ENCODE peak calls at places on chromosomes 11 and 22, in nine cellular contexts. I is Kasumi-1; Z is NCI-H1694; U is activated CD8-positive, alpha-beta T cell treated with anti-CD3 and anti-CD28 coated beads for 36 hours; A is activated CD4-positive, alpha-beta T cell treated with anti-CD3 and anti-CD28 coated beads, Interleukin-2, amount 10 ng/mL, durations not matched to agents 7 days and 5 days; P is ACHN; Q is AG04449; S is non-pigmented ciliary epithelial cell; C is mesothelial cell of epicardium. L is an unnamed sample.

GRCh38 chr11:7582338-7582985 is 68.7 kb downstream of the PPFIBP2 start:
- DNase-seq in Q (no peak), P (no peak), U (no peak), A (no peak), C (no peak), S (no peak), I (no peak), Z (no peak), L (no peak)

GRCh38 chr11:118263694-118264567 is at the start of gene MPZL2:
- DNase-seq in P (peak; percentile 63), Z (no peak), Q (no peak), A (peak; percentile 37), U (peak; percentile 57), C (no peak), I (no peak), S (no peak), L (no peak)

GRCh38 chr11:65625628-65626342 is 10.2 kb downstream of the PCNX3 start:
- DNase-seq in I (peak; percentile 44), U (peak; percentile 68), P (peak; percentile 40), Q (no peak), C (no peak), A (peak; percentile 62), S (no peak), Z (peak; percentile 6), L (no peak)

GRCh38 chr22:37965940-37966664 is 12.6 kb downstream of the POLR2F start:
- DNase-seq in S (no peak), Z (no peak), A (no peak), I (no peak), Q (no peak), U (no peak), P (no peak), C (no peak), L (peak; percentile 19)

GRCh38 chr11:85663781-85664560 is 958 bp downstream of the CREBZF start:
- DNase-seq in S (no peak), P (peak; percentile 52), A (peak; percentile 92), Q (no peak), I (peak; percentile 79), U (peak; percentile 94), C (peak; percentile 46), Z (peak; percentile 5), L (no peak)

GRCh38 chr11:96052921-96053631 is 129.2 kb upstream of the MTMR2 start:
- DNase-seq in C (no peak), U (no peak), S (no peak), I (peak; percentile 58), P (peak; percentile 40), Z (no peak), Q (no peak), A (no peak), L (no peak)

GRCh38 chr22:39949964-39950737 is 10.0 kb upstream of the TMA7B start:
- DNase-seq in C (no peak), S (no peak), I (no peak), U (no peak), Q (no peak), Z (no peak), P (no peak), A (no peak), L (no peak)

GRCh38 chr22:35752172-35752832 is 34.6 kb downstream of the APOL5 start:
- DNase-seq in I (peak; percentile 78), Z (no peak), P (no peak), A (no peak), U (no peak), S (no peak), C (no peak), Q (no peak), L (no peak)

GRCh38 chr11:8355418-8355742 is 91.7 kb upstream of the LMO1 start:
- DNase-seq in C (no peak), P (no peak), Z (no peak), U (no peak), A (no peak), I (no peak), Q (no peak), S (no peak), L (no peak)

GRCh38 chr11:130819561-130819960 is 96.7 kb downstream of the SNX19 start:
- DNase-seq in P (no peak), A (no peak), Q (no peak), S (no peak), C (no peak), I (no peak), U (no peak), Z (no peak), L (no peak)

GRCh38 chr11:65646288-65646734 is 8.4 kb downstream of the SIPA1 start:
- DNase-seq in Z (no peak), P (no peak), C (no peak), A (no peak), S (no peak), Q (no peak), U (no peak), I (no peak), L (no peak)

GRCh38 chr11:59186130-59186594 is 14.2 kb downstream of the DTX4 start:
- DNase-seq in I (peak; percentile 3), S (no peak), U (peak; percentile 65), C (no peak), A (peak; percentile 37), Q (no peak), Z (peak; percentile 2), P (peak; percentile 25), L (no peak)

GRCh38 chr11:95725169-95725568 is 64.4 kb downstream of the FAM76B start:
- DNase-seq in S (no peak), Z (no peak), Q (no peak), A (no peak), P (no peak), I (no peak), C (no peak), U (no peak), L (no peak)

GRCh38 chr11:88555018-88555828 is 217.7 kb upstream of the CTSC start:
- DNase-seq in C (no peak), P (peak; percentile 59), S (peak; percentile 97), A (no peak), Q (peak; percentile 96), Z (no peak), U (no peak), I (no peak), L (peak; percentile 100)

GRCh38 chr22:36334081-36334831 is 53.5 kb downstream of the MYH9 start:
- DNase-seq in Z (no peak), U (peak; percentile 62), S (no peak), I (peak; percentile 79), A (no peak), C (no peak), Q (no peak), P (no peak), L (no peak)

GRCh38 chr11:85694385-85694980 is 8.5 kb upstream of the CCDC89 start:
- DNase-seq in P (peak; percentile 48), C (no peak), S (peak; percentile 30), I (peak; percentile 59), Q (no peak), A (peak; percentile 47), U (no peak), Z (peak; percentile 2), L (peak; percentile 40)

GRCh38 chr11:109933126-109933525 is 160.1 kb upstream of the ZC3H12C start:
- DNase-seq in C (no peak), S (no peak), P (peak; percentile 21), I (no peak), Z (no peak), A (no peak), U (no peak), Q (no peak), L (peak; percentile 1)

GRCh38 chr11:34427171-34427805 is 11.4 kb upstream of the CAT start:
- DNase-seq in I (no peak), S (peak; percentile 67), P (peak; percentile 93), Q (no peak), C (no peak), A (no peak), Z (no peak), U (no peak), L (peak; percentile 61)

GRCh38 chr11:46278387-46279173 is 1.1 kb downstream of the CREB3L1 start:
- DNase-seq in Z (no peak), A (no peak), U (peak; percentile 64), Q (no peak), C (peak; percentile 58), I (no peak), P (no peak), S (no peak), L (no peak)

GRCh38 chr11:118785362-118785761 is 5.6 kb downstream of the DDX6 start:
- DNase-seq in S (no peak), I (no peak), C (no peak), U (peak; percentile 41), P (peak; percentile 6), Q (no peak), A (no peak), Z (no peak), L (no peak)

GRCh38 chr22:37696657-37697539 is at the start of gene TRIOBP:
- DNase-seq in Q (peak; percentile 72), P (peak; percentile 95), C (peak; percentile 88), Z (peak; percentile 92), I (no peak), U (peak; percentile 98), A (peak; percentile 94), S (no peak), L (peak; percentile 82)

GRCh38 chr22:47808236-47808845 is 1045.9 kb downstream of the TBC1D22A start:
- DNase-seq in P (no peak), C (no peak), S (no peak), U (no peak), Q (no peak), Z (no peak), A (no peak), I (no peak), L (no peak)

GRCh38 chr22:18947905-18948304 is 11.8 kb upstream of the PRODH start:
- DNase-seq in C (no peak), Z (no peak), I (no peak), U (no peak), P (no peak), S (no peak), Q (no peak), A (no peak), L (no peak)

GRCh38 chr11:6531267-6531752 is 34.2 kb downstream of the DNHD1 start:
- DNase-seq in Z (peak; percentile 42), I (peak; percentile 79), C (no peak), A (peak; percentile 54), P (peak; percentile 48), S (no peak), Q (no peak), U (peak; percentile 22), L (peak; percentile 24)

GRCh38 chr11:65880844-65881421 is 1.3 kb downstream of the CTSW start:
- DNase-seq in U (peak; percentile 56), Q (no peak), I (no peak), S (no peak), C (no peak), A (no peak), Z (no peak), P (no peak), L (no peak)

GRCh38 chr22:30922151-30922611 is 46.4 kb downstream of the MORC2 start:
- DNase-seq in A (peak; percentile 78), Q (no peak), S (no peak), U (peak; percentile 78), P (peak; percentile 65), Z (no peak), I (peak; percentile 24), C (no peak), L (no peak)

GRCh38 chr22:28497188-28497587 is 182.5 kb downstream of the TTC28 start:
- DNase-seq in I (no peak), Z (no peak), P (no peak), S (no peak), A (no peak), Q (no peak), U (no peak), C (no peak), L (no peak)

GRCh38 chr11:45885921-45886721 is 670 bp downstream of the MAPK8IP1 start:
- DNase-seq in P (no peak), C (no peak), I (no peak), U (no peak), Z (no peak), Q (no peak), A (no peak), S (no peak), L (no peak)

GRCh38 chr11:18934195-18934808 is 4.9 kb downstream of the MRGPRX1 start:
- DNase-seq in S (no peak), A (no peak), Q (no peak), Z (no peak), C (no peak), I (no peak), P (no peak), U (no peak), L (no peak)

GRCh38 chr11:120589376-120589775 is 77.8 kb downstream of the GRIK4 start:
- DNase-seq in P (no peak), I (no peak), Z (no peak), C (no peak), U (no peak), A (no peak), Q (no peak), S (no peak), L (no peak)

GRCh38 chr11:8368772-8369171 is 105.1 kb upstream of the LMO1 start:
- DNase-seq in P (no peak), Q (no peak), C (no peak), U (no peak), S (no peak), Z (no peak), I (no peak), A (no peak), L (no peak)